ENCODE peak calls at places on chromosomes 2 and 18, in six cellular contexts. One of them, this sample, is unnamed.

GRCh38 chr2:28326469-28326805 is 66.2 kb upstream of the FOSL2 start:
- DNase-seq in GM12878: no peak
- DNase-seq in HCT116: no peak
- DNase-seq in K562: no peak
- DNase-seq in HepG2: no peak
- DNase-seq in H1: no peak
- DNase-seq in this sample: no peak

GRCh38 chr2:66364495-66364992 is 70.4 kb upstream of the MEIS1 start:
- DNase-seq in HCT116: no peak
- DNase-seq in H1: no peak
- DNase-seq in HepG2: no peak
- DNase-seq in K562: no peak
- DNase-seq in GM12878: no peak
- DNase-seq in this sample: no peak

GRCh38 chr18:79779700-79780190 is 18.0 kb upstream of the KCNG2 start:
- DNase-seq in GM12878: no peak
- DNase-seq in H1: no peak
- DNase-seq in HCT116: no peak
- DNase-seq in HepG2: no peak
- DNase-seq in K562: no peak
- DNase-seq in this sample: no peak

GRCh38 chr2:168740360-168740759 is 62.1 kb upstream of the NOSTRIN start:
- DNase-seq in HepG2: no peak
- DNase-seq in K562: no peak
- DNase-seq in GM12878: no peak
- DNase-seq in HCT116: no peak
- DNase-seq in H1: no peak
- DNase-seq in this sample: no peak

GRCh38 chr18:21054252-21054821 is 57.3 kb downstream of the ROCK1 start:
- DNase-seq in HepG2: no peak
- DNase-seq in H1: no peak
- DNase-seq in GM12878: no peak
- DNase-seq in HCT116: no peak
- DNase-seq in K562: no peak
- DNase-seq in this sample: no peak

GRCh38 chr2:203427061-203427460 is 98.9 kb downstream of the ABI2 start:
- DNase-seq in K562: no peak
- DNase-seq in HCT116: no peak
- DNase-seq in GM12878: no peak
- DNase-seq in HepG2: no peak
- DNase-seq in H1: no peak
- DNase-seq in this sample: no peak

GRCh38 chr2:127913808-127914457 is 28.2 kb upstream of the AMMECR1L start:
- DNase-seq in H1: no peak
- DNase-seq in K562: no peak
- DNase-seq in GM12878: no peak
- DNase-seq in HepG2: no peak
- DNase-seq in HCT116: no peak
- DNase-seq in this sample: no peak

GRCh38 chr2:217331577-217332139 is 471.8 kb upstream of the TNP1 start:
- DNase-seq in HepG2: peak; percentile 99
- DNase-seq in GM12878: no peak
- DNase-seq in H1: no peak
- DNase-seq in K562: no peak
- DNase-seq in HCT116: no peak
- DNase-seq in this sample: peak; percentile 75

GRCh38 chr2:176364578-176364977 is 95.3 kb downstream of the MTX2 start:
- DNase-seq in GM12878: no peak
- DNase-seq in HCT116: no peak
- DNase-seq in H1: no peak
- DNase-seq in HepG2: no peak
- DNase-seq in K562: no peak
- DNase-seq in this sample: no peak

GRCh38 chr2:199914372-199914958 is 3.4 kb downstream of the C2orf69 start:
- DNase-seq in GM12878: no peak
- DNase-seq in HepG2: no peak
- DNase-seq in H1: no peak
- DNase-seq in K562: no peak
- DNase-seq in HCT116: no peak
- DNase-seq in this sample: no peak

GRCh38 chr18:73264562-73264921 is 396.8 kb upstream of the NETO1 start:
- DNase-seq in HepG2: no peak
- DNase-seq in HCT116: no peak
- DNase-seq in K562: peak; percentile 65
- DNase-seq in GM12878: no peak
- DNase-seq in H1: no peak
- DNase-seq in this sample: no peak

GRCh38 chr2:86066007-86066578 is 39.6 kb downstream of the POLR1A start:
- DNase-seq in HepG2: no peak
- DNase-seq in GM12878: no peak
- DNase-seq in HCT116: no peak
- DNase-seq in K562: no peak
- DNase-seq in H1: no peak
- DNase-seq in this sample: no peak

GRCh38 chr2:9762941-9763340 is 80.3 kb upstream of the TAF1B start:
- DNase-seq in HCT116: no peak
- DNase-seq in K562: no peak
- DNase-seq in GM12878: no peak
- DNase-seq in HepG2: no peak
- DNase-seq in H1: no peak
- DNase-seq in this sample: no peak

GRCh38 chr2:152613235-152613634 is 104.0 kb downstream of the PRPF40A start:
- DNase-seq in H1: no peak
- DNase-seq in HepG2: no peak
- DNase-seq in HCT116: no peak
- DNase-seq in GM12878: no peak
- DNase-seq in K562: no peak
- DNase-seq in this sample: no peak

GRCh38 chr2:135899567-135899966 is 23.3 kb upstream of the MCM6 start:
- DNase-seq in H1: no peak
- DNase-seq in HCT116: no peak
- DNase-seq in HepG2: peak; percentile 33
- DNase-seq in K562: no peak
- DNase-seq in GM12878: no peak
- DNase-seq in this sample: no peak

GRCh38 chr2:117984208-117984607 is 29.7 kb downstream of the CCDC93 start:
- DNase-seq in H1: no peak
- DNase-seq in GM12878: no peak
- DNase-seq in K562: no peak
- DNase-seq in HCT116: no peak
- DNase-seq in HepG2: no peak
- DNase-seq in this sample: no peak

GRCh38 chr2:174760845-174761473 is 3.3 kb downstream of the CHRNA1 start:
- DNase-seq in GM12878: no peak
- DNase-seq in H1: no peak
- DNase-seq in HepG2: no peak
- DNase-seq in HCT116: no peak
- DNase-seq in K562: no peak
- DNase-seq in this sample: no peak

GRCh38 chr18:3346487-3346886 is 84.6 kb downstream of the MYL12B start:
- DNase-seq in HepG2: no peak
- DNase-seq in GM12878: no peak
- DNase-seq in H1: no peak
- DNase-seq in K562: peak; percentile 28
- DNase-seq in HCT116: no peak
- DNase-seq in this sample: no peak

GRCh38 chr2:172434821-172435607 is 7.6 kb downstream of the ITGA6 start:
- DNase-seq in K562: no peak
- DNase-seq in HepG2: no peak
- DNase-seq in H1: no peak
- DNase-seq in GM12878: no peak
- DNase-seq in HCT116: no peak
- DNase-seq in this sample: peak; percentile 54

GRCh38 chr2:230097841-230098240 is 29.1 kb upstream of the SLC16A14 start:
- DNase-seq in K562: no peak
- DNase-seq in HepG2: no peak
- DNase-seq in GM12878: no peak
- DNase-seq in H1: no peak
- DNase-seq in HCT116: no peak
- DNase-seq in this sample: no peak

GRCh38 chr2:94956797-94957391 is 68.6 kb upstream of the MAL start:
- DNase-seq in K562: peak; percentile 44
- DNase-seq in HepG2: peak; percentile 13
- DNase-seq in HCT116: peak; percentile 13
- DNase-seq in H1: peak; percentile 60
- DNase-seq in GM12878: no peak
- DNase-seq in this sample: peak; percentile 3

GRCh38 chr2:16727256-16727655 is 61.6 kb upstream of the CYRIA start:
- DNase-seq in GM12878: no peak
- DNase-seq in HCT116: no peak
- DNase-seq in K562: no peak
- DNase-seq in HepG2: no peak
- DNase-seq in H1: no peak
- DNase-seq in this sample: no peak

GRCh38 chr2:46268986-46269385 is 28.2 kb upstream of the EPAS1 start:
- DNase-seq in HCT116: no peak
- DNase-seq in GM12878: no peak
- DNase-seq in H1: no peak
- DNase-seq in HepG2: no peak
- DNase-seq in K562: no peak
- DNase-seq in this sample: no peak
- TF ChIP-seq ZNF274 in HCT116: no peak
- TF ChIP-seq ZNF274 in GM12878: no peak
- TF ChIP-seq ZNF274 in H1: no peak
- TF ChIP-seq ZNF274 in HepG2: no peak
- TF ChIP-seq ZNF274 in K562: no peak
- TF ChIP-seq ZNF274 in this sample: no peak

GRCh38 chr2:33209976-33210375 is 263.2 kb downstream of the LTBP1 start:
- DNase-seq in HepG2: no peak
- DNase-seq in HCT116: no peak
- DNase-seq in H1: no peak
- DNase-seq in K562: peak; percentile 34
- DNase-seq in GM12878: no peak
- DNase-seq in this sample: no peak

GRCh38 chr2:33210626-33211025 is 263.9 kb downstream of the LTBP1 start:
- DNase-seq in HCT116: no peak
- DNase-seq in H1: no peak
- DNase-seq in K562: peak; percentile 9
- DNase-seq in GM12878: no peak
- DNase-seq in HepG2: no peak
- DNase-seq in this sample: peak; percentile 35

GRCh38 chr2:33205693-33206434 is 259.1 kb downstream of the LTBP1 start:
- DNase-seq in HepG2: no peak
- DNase-seq in HCT116: no peak
- DNase-seq in GM12878: peak; percentile 73
- DNase-seq in H1: no peak
- DNase-seq in K562: no peak
- DNase-seq in this sample: no peak

GRCh38 chr2:33207336-33207735 is 260.6 kb downstream of the LTBP1 start:
- DNase-seq in GM12878: no peak
- DNase-seq in K562: no peak
- DNase-seq in HCT116: no peak
- DNase-seq in H1: no peak
- DNase-seq in HepG2: no peak
- DNase-seq in this sample: no peak

GRCh38 chr2:33208400-33208799 is 261.6 kb downstream of the LTBP1 start:
- DNase-seq in GM12878: no peak
- DNase-seq in HCT116: no peak
- DNase-seq in K562: no peak
- DNase-seq in H1: no peak
- DNase-seq in HepG2: no peak
- DNase-seq in this sample: no peak
- TF ChIP-seq ZNF274 in GM12878: no peak
- TF ChIP-seq ZNF274 in HCT116: no peak
- TF ChIP-seq ZNF274 in K562: no peak
- TF ChIP-seq ZNF274 in H1: no peak
- TF ChIP-seq ZNF274 in HepG2: no peak
- TF ChIP-seq ZNF274 in this sample: no peak

DNA sequence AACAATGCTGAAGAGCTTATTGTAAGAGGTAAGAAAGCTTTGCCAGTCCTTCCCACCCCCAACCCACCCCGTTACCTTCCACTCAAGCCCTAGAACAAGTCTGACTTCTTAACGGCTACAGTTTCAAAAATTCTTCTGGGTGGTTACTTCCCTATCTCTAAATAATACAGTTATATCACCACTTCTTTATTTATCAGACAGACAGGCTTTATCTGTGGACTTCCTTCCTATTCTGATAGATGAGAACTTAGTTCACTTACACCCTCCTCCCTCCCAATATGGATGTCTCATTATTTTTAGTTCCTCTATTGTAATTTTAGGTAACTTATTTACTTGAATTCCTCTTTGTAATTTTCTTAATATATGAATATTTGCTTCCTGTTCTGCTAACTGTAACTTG is 26.7 kb upstream of the ACTR3 start:
- DNase-seq in H1: no peak
- DNase-seq in GM12878: no peak
- DNase-seq in HepG2: no peak
- DNase-seq in K562: no peak
- DNase-seq in HCT116: no peak
- DNase-seq in this sample: no peak
- TF ChIP-seq ZNF274 in H1: no peak
- TF ChIP-seq ZNF274 in GM12878: no peak
- TF ChIP-seq ZNF274 in HepG2: no peak
- TF ChIP-seq ZNF274 in K562: no peak
- TF ChIP-seq ZNF274 in HCT116: no peak
- TF ChIP-seq ZNF274 in this sample: no peak

GRCh38 chr18:62781893-62782292 is 66.6 kb downstream of the PHLPP1 start:
- DNase-seq in GM12878: no peak
- DNase-seq in K562: no peak
- DNase-seq in H1: no peak
- DNase-seq in HCT116: no peak
- DNase-seq in HepG2: peak; percentile 29
- DNase-seq in this sample: no peak

GRCh38 chr18:62786689-62787088 is 71.3 kb downstream of the PHLPP1 start:
- DNase-seq in K562: no peak
- DNase-seq in GM12878: no peak
- DNase-seq in H1: no peak
- DNase-seq in HCT116: no peak
- DNase-seq in HepG2: no peak
- DNase-seq in this sample: no peak

GRCh38 chr18:62788111-62788510 is 72.8 kb downstream of the PHLPP1 start:
- DNase-seq in HepG2: no peak
- DNase-seq in H1: no peak
- DNase-seq in K562: no peak
- DNase-seq in GM12878: no peak
- DNase-seq in HCT116: no peak
- DNase-seq in this sample: no peak

GRCh38 chr18:62784338-62784965 is 69.1 kb downstream of the PHLPP1 start:
- DNase-seq in GM12878: no peak
- DNase-seq in H1: no peak
- DNase-seq in HepG2: no peak
- DNase-seq in K562: no peak
- DNase-seq in HCT116: no peak
- DNase-seq in this sample: no peak

DNA sequence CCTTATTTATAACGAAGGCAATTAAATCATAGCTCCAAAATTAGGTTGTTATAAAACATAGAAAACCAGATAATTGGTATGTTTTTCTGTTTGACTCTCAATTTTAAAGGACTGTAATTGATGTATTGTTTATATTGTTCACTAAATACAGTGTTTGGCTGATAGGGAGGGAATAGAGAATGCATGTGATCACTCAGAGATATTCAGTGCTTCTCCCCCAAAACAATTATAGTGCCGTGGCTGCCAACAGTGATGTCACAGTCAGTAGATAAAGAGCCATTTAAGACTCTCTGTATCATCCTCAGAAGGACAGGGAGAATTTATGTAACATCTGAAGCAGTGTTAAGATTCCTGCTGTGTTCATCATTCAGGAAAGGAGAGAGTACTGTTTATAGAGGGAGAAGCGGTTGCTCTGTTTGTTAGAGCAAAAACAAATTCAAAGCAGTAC is 69.6 kb downstream of the PHLPP1 start:
- DNase-seq in H1: no peak
- DNase-seq in HepG2: no peak
- DNase-seq in K562: peak; percentile 14
- DNase-seq in HCT116: no peak
- DNase-seq in GM12878: no peak
- DNase-seq in this sample: no peak
- TF ChIP-seq ZNF274 in H1: no peak
- TF ChIP-seq ZNF274 in HepG2: no peak
- TF ChIP-seq ZNF274 in K562: no peak
- TF ChIP-seq ZNF274 in HCT116: no peak
- TF ChIP-seq ZNF274 in GM12878: no peak
- TF ChIP-seq ZNF274 in this sample: no peak

This sample was measured in NT2/D1.